ENCODE peak calls at places on chromosomes 12 and 14, in six cellular contexts. One of them, this sample, is unnamed.

GRCh38 chr14:53375573-53375972 is 222.4 kb upstream of the DDHD1 start:
- ATAC-seq in upper lobe of left lung: no peak
- ATAC-seq in GM12878: no peak
- ATAC-seq in A549: no peak
- ATAC-seq in HepG2: no peak
- ATAC-seq in K562: no peak
- ATAC-seq in this sample: no peak

GRCh38 chr14:68373847-68374582 is 418.9 kb downstream of the ZFP36L1 start:
- ATAC-seq in upper lobe of left lung: no peak
- ATAC-seq in K562: no peak
- ATAC-seq in GM12878: peak; percentile 49
- ATAC-seq in A549: no peak
- ATAC-seq in HepG2: no peak
- ATAC-seq in this sample: no peak

GRCh38 chr12:56469007-56469930 is 891 bp downstream of the SPRYD4 start:
- ATAC-seq in A549: peak; percentile 26
- ATAC-seq in HepG2: peak; percentile 32
- ATAC-seq in upper lobe of left lung: peak; percentile 6
- ATAC-seq in GM12878: peak; percentile 60
- ATAC-seq in K562: peak; percentile 52
- ATAC-seq in this sample: no peak

GRCh38 chr12:3252416-3252815 is 175.2 kb downstream of the TSPAN9 start:
- ATAC-seq in GM12878: no peak
- ATAC-seq in A549: no peak
- ATAC-seq in HepG2: no peak
- ATAC-seq in K562: no peak
- ATAC-seq in upper lobe of left lung: peak; percentile 66
- ATAC-seq in this sample: peak; percentile 95

GRCh38 chr14:61681413-61681812 is 13.9 kb upstream of the HIF1A start:
- ATAC-seq in A549: no peak
- ATAC-seq in K562: no peak
- ATAC-seq in GM12878: no peak
- ATAC-seq in upper lobe of left lung: no peak
- ATAC-seq in HepG2: no peak
- ATAC-seq in this sample: no peak

GRCh38 chr12:68940731-68941130 is 7.8 kb upstream of the CPM start:
- ATAC-seq in GM12878: no peak
- ATAC-seq in HepG2: no peak
- ATAC-seq in A549: no peak
- ATAC-seq in upper lobe of left lung: no peak
- ATAC-seq in K562: no peak
- ATAC-seq in this sample: no peak

GRCh38 chr14:104320611-104321086 is 182.3 kb downstream of the KIF26A start:
- ATAC-seq in A549: no peak
- ATAC-seq in K562: no peak
- ATAC-seq in HepG2: no peak
- ATAC-seq in upper lobe of left lung: no peak
- ATAC-seq in GM12878: no peak
- ATAC-seq in this sample: no peak

GRCh38 chr12:124653169-124653931 is 85.9 kb upstream of the NCOR2 start:
- ATAC-seq in GM12878: no peak
- ATAC-seq in A549: no peak
- ATAC-seq in HepG2: no peak
- ATAC-seq in upper lobe of left lung: no peak
- ATAC-seq in K562: peak; percentile 66
- ATAC-seq in this sample: no peak

GRCh38 chr14:58121530-58122186 is 30.4 kb downstream of the ARMH4 start:
- ATAC-seq in K562: no peak
- ATAC-seq in GM12878: no peak
- ATAC-seq in upper lobe of left lung: no peak
- ATAC-seq in A549: no peak
- ATAC-seq in HepG2: no peak
- ATAC-seq in this sample: no peak

GRCh38 chr12:128057586-128057985 is 209.4 kb upstream of the TMEM132C start:
- ATAC-seq in HepG2: no peak
- ATAC-seq in K562: no peak
- ATAC-seq in A549: no peak
- ATAC-seq in upper lobe of left lung: no peak
- ATAC-seq in GM12878: no peak
- ATAC-seq in this sample: no peak

GRCh38 chr12:718756-719138 is 33.6 kb upstream of the WNK1 start:
- ATAC-seq in GM12878: no peak
- ATAC-seq in upper lobe of left lung: no peak
- ATAC-seq in A549: no peak
- ATAC-seq in HepG2: no peak
- ATAC-seq in K562: no peak
- ATAC-seq in this sample: no peak

GRCh38 chr14:105601360-105602242 is 75.2 kb downstream of the TMEM121 start:
- ATAC-seq in K562: no peak
- ATAC-seq in GM12878: no peak
- ATAC-seq in upper lobe of left lung: no peak
- ATAC-seq in A549: no peak
- ATAC-seq in HepG2: no peak
- ATAC-seq in this sample: no peak

GRCh38 chr12:70258605-70259403 is 15.6 kb downstream of the CNOT2 start:
- ATAC-seq in K562: peak; percentile 55
- ATAC-seq in A549: peak; percentile 47
- ATAC-seq in GM12878: peak; percentile 46
- ATAC-seq in upper lobe of left lung: no peak
- ATAC-seq in HepG2: peak; percentile 77
- ATAC-seq in this sample: no peak

GRCh38 chr12:51932218-51933076 is 19.1 kb upstream of the ACVR1B start:
- ATAC-seq in GM12878: no peak
- ATAC-seq in K562: peak; percentile 39
- ATAC-seq in upper lobe of left lung: no peak
- ATAC-seq in A549: no peak
- ATAC-seq in HepG2: peak; percentile 57
- ATAC-seq in this sample: no peak

GRCh38 chr12:62533755-62534107 is 67.1 kb downstream of the MON2 start:
- ATAC-seq in A549: no peak
- ATAC-seq in GM12878: peak; percentile 68
- ATAC-seq in K562: no peak
- ATAC-seq in HepG2: no peak
- ATAC-seq in upper lobe of left lung: no peak
- ATAC-seq in this sample: no peak

GRCh38 chr14:59087711-59088110 is 100.8 kb upstream of the DAAM1 start:
- ATAC-seq in GM12878: no peak
- ATAC-seq in K562: no peak
- ATAC-seq in A549: no peak
- ATAC-seq in upper lobe of left lung: no peak
- ATAC-seq in HepG2: no peak
- ATAC-seq in this sample: no peak

GRCh38 chr12:75257510-75257909 is 47.9 kb upstream of the KCNC2 start:
- ATAC-seq in K562: no peak
- ATAC-seq in A549: no peak
- ATAC-seq in GM12878: no peak
- ATAC-seq in upper lobe of left lung: no peak
- ATAC-seq in HepG2: no peak
- ATAC-seq in this sample: no peak

GRCh38 chr12:122471324-122472226 is 29.2 kb downstream of the ZCCHC8 start:
- ATAC-seq in upper lobe of left lung: peak; percentile 78
- ATAC-seq in A549: peak; percentile 75
- ATAC-seq in K562: peak; percentile 75
- ATAC-seq in HepG2: peak; percentile 52
- ATAC-seq in GM12878: peak; percentile 69
- ATAC-seq in this sample: peak; percentile 68

GRCh38 chr14:32370720-32371119 is 41.6 kb downstream of the AKAP6 start:
- ATAC-seq in upper lobe of left lung: no peak
- ATAC-seq in A549: peak; percentile 62
- ATAC-seq in K562: no peak
- ATAC-seq in HepG2: no peak
- ATAC-seq in GM12878: no peak
- ATAC-seq in this sample: no peak

GRCh38 chr14:89702151-89702936 is 252.2 kb downstream of the EFCAB11 start:
- ATAC-seq in HepG2: no peak
- ATAC-seq in A549: no peak
- ATAC-seq in K562: no peak
- ATAC-seq in GM12878: no peak
- ATAC-seq in upper lobe of left lung: peak; percentile 83
- ATAC-seq in this sample: peak; percentile 63

GRCh38 chr12:71602745-71603577 is 60.7 kb downstream of the ZFC3H1 start:
- ATAC-seq in K562: peak; percentile 24
- ATAC-seq in A549: no peak
- ATAC-seq in HepG2: peak; percentile 28
- ATAC-seq in upper lobe of left lung: peak; percentile 19
- ATAC-seq in GM12878: no peak
- ATAC-seq in this sample: no peak

GRCh38 chr14:103160321-103161053 is 37.2 kb downstream of the TNFAIP2 start:
- ATAC-seq in HepG2: no peak
- ATAC-seq in upper lobe of left lung: no peak
- ATAC-seq in GM12878: no peak
- ATAC-seq in A549: no peak
- ATAC-seq in K562: no peak
- ATAC-seq in this sample: no peak

GRCh38 chr12:45671254-45671653 is 58.3 kb upstream of the ARID2 start:
- ATAC-seq in GM12878: no peak
- ATAC-seq in upper lobe of left lung: peak; percentile 55
- ATAC-seq in K562: no peak
- ATAC-seq in A549: no peak
- ATAC-seq in HepG2: no peak
- ATAC-seq in this sample: no peak

GRCh38 chr12:1574863-1575254 is 19.5 kb downstream of the FBXL14 start:
- ATAC-seq in HepG2: no peak
- ATAC-seq in A549: no peak
- ATAC-seq in GM12878: no peak
- ATAC-seq in upper lobe of left lung: no peak
- ATAC-seq in K562: no peak
- ATAC-seq in this sample: no peak

GRCh38 chr14:73843296-73843695 is 8.3 kb upstream of the PTGR2 start:
- ATAC-seq in upper lobe of left lung: no peak
- ATAC-seq in K562: no peak
- ATAC-seq in GM12878: no peak
- ATAC-seq in HepG2: no peak
- ATAC-seq in A549: no peak
- ATAC-seq in this sample: no peak

GRCh38 chr14:23631702-23632460 is 4.3 kb upstream of the DHRS2 start:
- ATAC-seq in GM12878: peak; percentile 93
- ATAC-seq in upper lobe of left lung: peak; percentile 93
- ATAC-seq in A549: peak; percentile 78
- ATAC-seq in HepG2: peak; percentile 28
- ATAC-seq in K562: peak; percentile 89
- ATAC-seq in this sample: peak; percentile 74
- TF ChIP-seq EP300 in GM12878: no peak
- TF ChIP-seq EP300 in upper lobe of left lung: no peak
- TF ChIP-seq EP300 in A549: no peak
- TF ChIP-seq EP300 in HepG2: peak; percentile 9
- TF ChIP-seq EP300 in K562: no peak
- TF ChIP-seq EP300 in this sample: no peak

DNA sequence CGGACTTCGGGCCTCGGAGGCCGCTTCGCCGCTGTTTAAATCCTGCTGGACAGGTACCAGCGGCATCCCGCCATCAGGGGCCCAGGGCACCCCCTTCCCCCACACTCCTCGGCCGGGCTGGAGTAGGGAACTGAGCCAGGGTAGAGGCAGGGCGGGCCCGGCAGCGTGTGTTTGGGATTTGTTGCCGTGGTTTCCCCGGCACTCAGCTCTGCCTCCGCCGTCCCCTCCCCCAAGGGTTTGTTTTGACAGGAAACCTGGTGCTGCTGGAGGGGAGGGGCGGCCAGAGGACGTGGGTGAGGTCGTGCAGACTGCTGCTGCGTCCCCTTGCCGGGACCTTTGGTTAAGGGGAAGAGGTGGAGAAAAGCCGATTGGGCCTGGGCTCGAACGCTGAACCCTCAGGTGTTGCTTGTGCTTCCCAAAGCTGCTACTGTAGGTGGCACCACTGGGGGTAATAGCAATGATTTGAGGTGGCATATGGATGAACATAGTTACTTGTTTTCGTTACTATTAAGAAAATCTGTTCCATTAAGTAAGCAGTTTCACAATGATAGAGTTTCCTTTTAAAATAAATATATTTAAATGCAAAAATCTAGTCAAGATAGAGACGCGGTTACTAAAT is 778 bp downstream of the TCP11L2 start:
- ATAC-seq in upper lobe of left lung: peak; percentile 93
- ATAC-seq in A549: peak; percentile 52
- ATAC-seq in GM12878: peak; percentile 52
- ATAC-seq in K562: peak; percentile 54
- ATAC-seq in HepG2: peak; percentile 77
- ATAC-seq in this sample: peak; percentile 86
- TF ChIP-seq EP300 in upper lobe of left lung: no peak
- TF ChIP-seq EP300 in A549: no peak
- TF ChIP-seq EP300 in GM12878: no peak
- TF ChIP-seq EP300 in K562: no peak
- TF ChIP-seq EP300 in HepG2: peak; percentile 53
- TF ChIP-seq EP300 in this sample: no peak

DNA sequence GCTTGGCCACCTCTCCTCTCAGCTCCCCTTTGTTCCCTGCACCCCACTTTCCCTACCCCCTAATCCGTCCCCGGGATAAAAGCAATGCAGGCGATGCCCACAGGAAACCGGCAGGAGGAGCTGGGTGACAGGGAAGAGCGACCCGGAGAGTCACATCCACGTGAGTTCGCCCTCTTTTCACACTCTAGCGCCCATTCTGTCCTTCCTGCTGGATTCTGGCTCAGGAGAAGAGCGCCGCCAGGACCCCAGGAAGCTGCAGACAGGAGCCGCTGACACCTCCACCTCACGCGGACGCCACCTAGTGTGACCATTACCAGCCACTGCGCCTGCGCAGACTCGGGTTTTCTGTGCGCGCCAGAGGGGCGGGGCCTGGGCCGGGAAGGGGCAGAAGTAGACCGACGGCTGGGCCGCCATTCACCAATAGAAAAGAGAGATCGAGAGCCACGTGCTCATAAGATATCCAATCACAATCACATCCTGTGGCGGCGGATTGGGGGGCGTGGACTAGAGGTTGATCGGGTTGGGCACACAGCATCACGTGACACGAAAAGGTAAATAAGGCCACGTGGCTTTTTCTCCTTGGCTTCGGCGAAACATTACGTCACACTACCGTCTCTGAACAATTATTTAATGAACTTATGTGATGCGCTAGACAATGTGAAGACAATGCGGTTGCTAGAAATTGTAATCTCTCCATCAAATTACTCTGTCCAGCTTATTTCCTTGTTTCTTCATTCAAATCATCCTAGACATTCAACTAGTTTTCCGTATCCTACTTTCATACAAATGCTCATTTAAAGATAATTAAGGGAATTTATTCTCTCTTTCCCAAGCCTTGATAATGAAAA is 10.1 kb downstream of the PLA2G1B start:
- ATAC-seq in K562: peak; percentile 99
- ATAC-seq in upper lobe of left lung: peak; percentile 100
- ATAC-seq in HepG2: peak; percentile 89
- ATAC-seq in A549: peak; percentile 94
- ATAC-seq in GM12878: peak; percentile 100
- ATAC-seq in this sample: peak; percentile 100
- TF ChIP-seq EP300 in K562: no peak
- TF ChIP-seq EP300 in upper lobe of left lung: no peak
- TF ChIP-seq EP300 in HepG2: no peak
- TF ChIP-seq EP300 in A549: no peak
- TF ChIP-seq EP300 in GM12878: no peak
- TF ChIP-seq EP300 in this sample: no peak

DNA sequence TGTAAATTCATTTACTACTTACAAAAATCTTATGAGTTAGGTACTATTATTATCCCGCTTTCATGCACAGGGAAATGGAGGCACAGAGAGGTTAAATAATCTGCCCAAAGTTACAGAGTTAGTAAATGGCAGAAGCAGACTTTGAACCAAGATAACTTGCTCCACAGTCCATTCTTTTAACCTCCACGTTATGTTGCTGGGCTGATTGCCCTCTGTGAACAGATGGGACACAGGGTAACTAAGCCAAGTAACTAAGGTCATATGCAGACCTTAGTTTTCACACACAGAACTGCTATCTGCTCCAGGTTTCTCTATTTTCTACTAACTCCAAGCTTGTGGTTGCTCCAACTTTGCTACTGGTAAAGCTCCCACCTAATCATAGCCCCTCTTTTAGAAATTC is 147.1 kb upstream of the IFNG-AS1 start:
- ATAC-seq in GM12878: no peak
- ATAC-seq in K562: no peak
- ATAC-seq in A549: no peak
- ATAC-seq in HepG2: no peak
- ATAC-seq in upper lobe of left lung: no peak
- ATAC-seq in this sample: no peak
- TF ChIP-seq EP300 in GM12878: no peak
- TF ChIP-seq EP300 in K562: no peak
- TF ChIP-seq EP300 in A549: no peak
- TF ChIP-seq EP300 in HepG2: no peak
- TF ChIP-seq EP300 in upper lobe of left lung: no peak
- TF ChIP-seq EP300 in this sample: no peak

This sample was measured in gastroesophageal sphincter.